ENCODE peak calls at places on chromosomes 13 and 19, in seven cellular contexts. Q is heart right ventricle; Y is GM23248; X is HepG2; R is body of pancreas; T is psoas muscle; G is effector memory CD4-positive, alpha-beta T cell. K is an unnamed sample. For H3K4me1, the result is how much of the 10 kb centered on the place peaks cover.

GRCh38 chr19:18140473-18140872 is 12.5 kb upstream of the PIK3R2 start:
- DNase-seq in X (no peak), G (no peak), Y (no peak), R (no peak), T (no peak), Q (no peak), K (no peak)

GRCh38 chr19:28710278-28710677 is 502.7 kb downstream of the UQCRFS1 start:
- DNase-seq in X (peak), Y (peak), Q (no peak), T (no peak), G (no peak), R (no peak), K (no peak)

GRCh38 chr19:5048091-5048726 is 79.3 kb downstream of the KDM4B start:
- DNase-seq in Q (peak), X (peak), G (peak), Y (peak), T (peak), R (peak), K (peak)

GRCh38 chr19:35754365-35755139 is 2.3 kb downstream of the HSPB6 start:
- DNase-seq in Q (no peak), G (no peak), R (no peak), Y (no peak), T (no peak), X (no peak), K (peak)

GRCh38 chr19:11486661-11487503 is 6.0 kb upstream of the ELAVL3 start:
- DNase-seq in Q (no peak), T (no peak), X (no peak), Y (no peak), G (no peak), R (no peak), K (no peak)

GRCh38 chr19:34555447-34555846 is 73.9 kb downstream of the WTIP start:
- DNase-seq in T (no peak), Q (no peak), Y (peak), G (no peak), X (peak), R (peak), K (no peak)

GRCh38 chr13:110471833-110472162 is 89.7 kb downstream of the RAB20 start:
- DNase-seq in X (no peak), R (peak), Q (peak), Y (peak), G (no peak), T (peak), K (no peak)

GRCh38 chr13:60018536-60018935 is 145.2 kb downstream of the DIAPH3 start:
- DNase-seq in Q (no peak), X (no peak), T (no peak), R (no peak), Y (no peak), G (no peak), K (no peak)

GRCh38 chr13:20313896-20314295 is 81.8 kb upstream of the GJB6 start:
- DNase-seq in Q (no peak), T (no peak), G (no peak), R (no peak), X (no peak), Y (no peak), K (no peak)

GRCh38 chr13:93736111-93736510 is 509.5 kb downstream of the GPC6 start:
- DNase-seq in Q (no peak), X (no peak), R (no peak), G (no peak), T (no peak), Y (peak), K (no peak)

GRCh38 chr13:64591981-64592380 is 2638.2 kb downstream of the PCDH9 start:
- DNase-seq in Y (peak), T (no peak), G (no peak), Q (no peak), X (no peak), R (no peak), K (no peak)

GRCh38 chr13:64428196-64428595 is 2801.9 kb downstream of the PCDH9 start:
- DNase-seq in R (no peak), X (no peak), Q (no peak), Y (no peak), G (no peak), T (no peak), K (no peak)

GRCh38 chr13:47628666-47629065 is 372.4 kb downstream of the SUCLA2 start:
- DNase-seq in R (no peak), X (no peak), T (no peak), Q (no peak), Y (peak), G (no peak), K (no peak)

GRCh38 chr19:55603581-55604292 is 1.7 kb upstream of the ZNF865 start:
- DNase-seq in Q (no peak), X (no peak), T (no peak), Y (no peak), R (no peak), G (no peak), K (peak)

GRCh38 chr13:30045916-30046704 is 195.7 kb upstream of the UBL3 start:
- DNase-seq in T (no peak), G (no peak), Q (no peak), X (no peak), R (peak), Y (peak), K (no peak)

GRCh38 chr19:49120868-49121267 is 1.5 kb downstream of the PPFIA3 start:
- DNase-seq in R (no peak), Q (no peak), Y (no peak), T (no peak), X (no peak), G (no peak), K (no peak)

GRCh38 chr13:112226320-112227002 is 149.7 kb upstream of the SPACA7 start:
- DNase-seq in Y (no peak), Q (no peak), R (no peak), X (no peak), T (no peak), G (no peak), K (no peak)

GRCh38 chr13:57633141-57633949 is 1.8 kb downstream of the PCDH17 start:
- DNase-seq in T (peak), Q (peak), G (no peak), X (no peak), R (peak), Y (peak), K (peak)

GRCh38 chr13:27419333-27419732 is 5.1 kb upstream of the GTF3A start:
- DNase-seq in T (no peak), X (no peak), R (no peak), G (no peak), Y (peak), Q (no peak), K (no peak)

GRCh38 chr19:37950471-37951175 is 43.6 kb downstream of the SIPA1L3 start:
- DNase-seq in R (no peak), Y (no peak), G (no peak), Q (no peak), T (no peak), X (no peak), K (no peak)

GRCh38 chr19:37951816-37952210 is 44.8 kb downstream of the SIPA1L3 start:
- DNase-seq in Y (no peak), R (no peak), X (no peak), G (no peak), Q (no peak), T (no peak), K (no peak)

GRCh38 chr19:37953576-37954303 is 46.7 kb downstream of the SIPA1L3 start:
- DNase-seq in G (no peak), T (no peak), Q (no peak), R (no peak), X (no peak), Y (peak), K (no peak)

GRCh38 chr19:37954421-37954874 is 47.4 kb downstream of the SIPA1L3 start:
- DNase-seq in T (no peak), X (no peak), Q (no peak), G (no peak), Y (no peak), R (no peak), K (no peak)

DNA sequence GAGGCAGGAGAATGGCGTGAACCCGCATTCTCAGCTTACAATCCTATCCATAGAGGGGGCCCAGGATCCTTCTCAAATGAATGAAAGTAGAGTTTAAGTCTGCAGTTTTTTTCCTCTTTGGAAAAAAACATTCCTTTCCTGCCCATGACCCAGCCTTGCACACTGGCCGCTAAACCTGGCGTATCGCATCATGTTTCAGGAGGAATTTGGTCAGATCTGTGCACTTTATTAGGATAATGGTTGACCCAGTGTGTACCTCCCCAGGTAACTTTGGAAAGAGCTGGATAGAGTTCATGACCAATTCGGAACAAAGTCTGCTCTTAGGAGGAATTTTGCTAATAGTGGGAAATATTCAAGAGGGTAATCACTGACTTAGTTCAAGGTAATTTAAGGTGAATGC is 46.1 kb downstream of the SIPA1L3 start:
- DNase-seq in Q (no peak), R (no peak), X (no peak), Y (no peak), T (no peak), G (no peak), K (no peak)
- H3K4me1 ChIP-seq in Q (under half), R (under half), X (under half), Y (under half), T (under half), G (under half), K (under half)

DNA sequence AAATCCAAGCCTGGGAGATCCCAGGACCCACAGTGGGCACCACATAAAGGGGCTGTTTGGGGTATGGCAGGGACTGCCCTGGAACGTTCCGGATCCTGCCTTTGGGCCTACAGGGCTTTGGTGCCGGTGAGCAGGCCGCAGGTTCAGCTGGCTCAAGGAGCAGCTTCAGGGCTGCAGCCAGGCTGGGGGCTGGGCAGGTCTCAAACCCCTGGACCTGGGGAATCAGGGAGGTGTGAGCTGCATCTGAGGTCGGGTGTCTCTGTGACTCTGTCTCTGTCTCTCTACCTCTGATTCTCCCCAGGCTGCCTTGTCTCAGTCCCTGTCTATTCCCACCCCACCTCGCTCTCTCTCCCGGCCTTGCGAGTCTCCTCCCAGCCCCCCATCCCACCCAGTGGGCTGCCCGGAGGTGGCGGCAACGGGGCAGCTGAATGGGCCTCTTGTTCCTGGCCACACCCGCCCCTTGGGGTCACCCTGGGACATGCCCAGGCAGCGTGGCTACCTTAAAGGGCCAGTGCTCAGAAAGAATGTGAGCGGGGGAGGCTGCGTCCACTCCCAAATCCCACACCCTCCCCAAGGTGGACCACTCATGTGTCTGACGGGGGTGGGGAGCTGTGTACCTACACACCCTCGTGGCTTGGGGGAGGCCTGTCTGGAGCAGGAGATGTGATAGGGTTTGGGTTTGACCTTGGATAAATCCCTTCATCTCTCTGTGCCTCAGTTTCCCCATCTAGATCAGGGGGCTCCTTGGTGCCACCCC is 31.1 kb downstream of the NFIC start:
- DNase-seq in R (peak), G (no peak), T (no peak), X (peak), Y (peak), Q (peak), K (peak)
- H3K4me3 ChIP-seq in R (no peak), G (no peak), T (peak), X (no peak), Y (peak), Q (no peak), K (no peak)

DNA sequence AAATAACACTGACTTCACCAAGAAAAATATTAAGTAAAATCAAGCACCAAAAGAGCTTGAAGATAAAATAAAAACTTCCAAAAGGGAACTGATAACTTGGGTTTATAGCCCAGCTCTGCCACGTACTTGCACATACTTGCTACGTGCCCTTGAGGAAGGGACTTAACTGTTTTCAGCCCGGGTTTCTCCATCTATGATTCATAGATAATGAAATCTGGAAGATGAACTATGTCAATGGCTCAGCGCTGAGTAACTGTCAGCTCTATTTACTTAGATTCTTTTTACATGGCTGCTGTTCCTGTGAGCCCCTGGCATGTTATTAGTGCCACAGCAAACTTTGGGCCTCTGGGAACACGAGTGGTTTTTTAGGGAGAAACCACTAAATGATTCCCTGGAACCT is 9.6 kb upstream of the ZC3H13 start:
- DNase-seq in G (no peak), Y (peak), T (no peak), Q (no peak), R (no peak), X (no peak), K (no peak)
- H3K27ac ChIP-seq in G (no peak), Y (peak), T (no peak), Q (no peak), R (no peak), X (no peak), K (no peak)

DNA sequence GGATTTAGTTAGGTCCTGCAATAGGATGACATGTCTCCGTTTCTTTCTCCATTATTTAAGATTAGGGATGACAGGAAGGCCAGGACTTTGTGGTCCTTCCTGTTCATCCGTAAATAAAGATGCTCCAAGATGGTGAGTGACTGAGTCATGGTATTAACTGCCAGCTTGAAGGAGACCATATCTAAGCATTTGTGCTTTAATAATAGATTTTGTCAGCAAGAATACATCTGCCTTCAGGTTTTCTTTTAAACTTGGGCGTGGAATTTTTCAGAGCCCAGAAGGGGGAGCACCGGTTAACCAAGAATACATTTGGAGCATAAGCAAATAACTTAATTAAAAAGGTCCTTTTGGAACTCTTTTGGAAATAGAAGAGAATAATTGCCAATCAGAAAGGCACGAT is 68.2 kb downstream of the ARHGAP35 start:
- DNase-seq in R (no peak), G (no peak), Y (peak), X (no peak), Q (no peak), T (no peak), K (no peak)
- H3K4me1 ChIP-seq in R (under half), G (under half), Y (half or more), X (half or more), Q (half or more), T (half or more), K (under half)

GRCh38 chr13:33677215-33677614 is 140.7 kb upstream of the RFC3 start:
- DNase-seq in Q (no peak), R (no peak), X (no peak), G (no peak), T (no peak), Y (no peak), K (no peak)

GRCh38 chr13:33679658-33680012 is 138.3 kb upstream of the RFC3 start:
- DNase-seq in X (no peak), G (no peak), T (no peak), R (no peak), Y (no peak), Q (no peak), K (no peak)

GRCh38 chr13:33676700-33677048 is 141.3 kb upstream of the RFC3 start:
- DNase-seq in X (peak), T (peak), G (no peak), Y (peak), R (peak), Q (peak), K (peak)

GRCh38 chr13:33678084-33678483 is 139.9 kb upstream of the RFC3 start:
- DNase-seq in G (no peak), Y (no peak), T (no peak), X (no peak), R (no peak), Q (no peak), K (no peak)

DNA sequence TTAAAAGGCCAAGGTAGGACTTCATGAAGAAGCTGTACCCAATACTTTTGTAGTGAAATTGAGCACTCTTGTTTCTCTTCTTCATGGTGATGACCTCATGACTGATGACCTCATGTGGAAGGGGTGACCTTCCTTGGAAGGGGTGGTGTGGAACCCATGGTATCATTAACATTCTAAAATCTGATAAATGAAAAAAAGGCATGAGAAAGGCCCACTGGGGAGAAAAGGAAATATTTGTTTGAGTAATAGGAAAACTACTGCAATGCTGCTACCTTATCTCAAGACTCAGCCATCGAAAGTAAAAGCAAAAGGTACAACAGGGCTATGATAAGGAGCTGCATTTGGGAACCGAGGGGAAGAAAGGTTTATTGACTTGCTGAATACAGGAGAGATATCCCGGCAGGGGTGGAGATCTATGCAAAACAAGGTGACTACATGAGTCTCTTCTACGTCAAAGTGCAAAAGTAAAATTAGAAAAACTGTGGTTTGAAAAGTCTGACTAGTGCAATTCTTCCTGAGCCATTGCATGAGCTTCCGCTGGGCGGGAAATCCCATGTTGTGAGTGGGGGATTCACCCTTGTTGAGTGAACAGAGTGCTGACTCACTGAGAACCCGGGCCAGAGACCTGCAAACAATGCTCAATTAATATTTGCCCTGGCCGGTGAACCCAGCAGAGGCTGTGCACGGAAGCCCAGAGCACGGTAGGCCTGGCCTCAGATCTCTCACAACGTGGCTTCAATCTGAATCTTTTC is 138.9 kb upstream of the RFC3 start:
- DNase-seq in Y (peak), G (peak), T (peak), X (peak), Q (peak), R (peak), K (peak)
- H3K4me3 ChIP-seq in Y (no peak), G (peak), T (no peak), X (peak), Q (peak), R (no peak), K (no peak)

GRCh38 chr13:76745246-76746200 is 140.7 kb downstream of the KCTD12 start:
- DNase-seq in T (no peak), X (no peak), R (no peak), Y (no peak), G (no peak), Q (no peak), K (no peak)
- H3K27ac ChIP-seq in T (no peak), X (no peak), R (no peak), Y (no peak), G (no peak), Q (no peak), K (no peak)